ENCODE peak calls at places on chromosomes 7 and 10, in six cellular contexts. One of them, this sample, is unnamed.

GRCh38 chr7:19239951-19240350 is 94.7 kb upstream of the FERD3L start:
- DNase-seq in gastrocnemius medialis: no peak
- DNase-seq in heart left ventricle: no peak
- DNase-seq in IMR-90: no peak
- DNase-seq in tibial nerve: no peak
- DNase-seq in HCT116: no peak
- DNase-seq in this sample: no peak

GRCh38 chr7:78768859-78769258 is 684.6 kb downstream of the MAGI2 start:
- DNase-seq in gastrocnemius medialis: no peak
- DNase-seq in IMR-90: no peak
- DNase-seq in HCT116: no peak
- DNase-seq in tibial nerve: no peak
- DNase-seq in heart left ventricle: no peak
- DNase-seq in this sample: no peak

GRCh38 chr7:90238583-90238982 is 6.4 kb upstream of the CFAP69 start:
- DNase-seq in IMR-90: no peak
- DNase-seq in gastrocnemius medialis: no peak
- DNase-seq in heart left ventricle: no peak
- DNase-seq in HCT116: no peak
- DNase-seq in tibial nerve: no peak
- DNase-seq in this sample: no peak

GRCh38 chr10:19294233-19294632 is 245.6 kb downstream of the MALRD1 start:
- DNase-seq in tibial nerve: no peak
- DNase-seq in HCT116: no peak
- DNase-seq in heart left ventricle: no peak
- DNase-seq in gastrocnemius medialis: no peak
- DNase-seq in IMR-90: no peak
- DNase-seq in this sample: no peak

GRCh38 chr10:122647383-122647968 is 52.2 kb downstream of the C10orf120 start:
- DNase-seq in gastrocnemius medialis: no peak
- DNase-seq in IMR-90: no peak
- DNase-seq in heart left ventricle: no peak
- DNase-seq in HCT116: no peak
- DNase-seq in tibial nerve: no peak
- DNase-seq in this sample: peak

GRCh38 chr7:144024213-144024612 is 24.1 kb downstream of the OR6B1 start:
- DNase-seq in gastrocnemius medialis: no peak
- DNase-seq in heart left ventricle: no peak
- DNase-seq in IMR-90: no peak
- DNase-seq in tibial nerve: no peak
- DNase-seq in HCT116: no peak
- DNase-seq in this sample: no peak

GRCh38 chr7:17444673-17445072 is 146.2 kb downstream of the AHR start:
- DNase-seq in tibial nerve: no peak
- DNase-seq in HCT116: peak
- DNase-seq in heart left ventricle: no peak
- DNase-seq in gastrocnemius medialis: no peak
- DNase-seq in IMR-90: peak
- DNase-seq in this sample: no peak

GRCh38 chr7:82726038-82726800 is 282.6 kb upstream of the CACNA2D1 start:
- DNase-seq in heart left ventricle: no peak
- DNase-seq in IMR-90: no peak
- DNase-seq in tibial nerve: no peak
- DNase-seq in gastrocnemius medialis: no peak
- DNase-seq in HCT116: no peak
- DNase-seq in this sample: no peak

GRCh38 chr7:34747842-34748241 is 89.8 kb downstream of the NPSR1 start:
- DNase-seq in heart left ventricle: no peak
- DNase-seq in HCT116: no peak
- DNase-seq in gastrocnemius medialis: no peak
- DNase-seq in IMR-90: no peak
- DNase-seq in tibial nerve: no peak
- DNase-seq in this sample: no peak

GRCh38 chr10:78207776-78208175 is 174.1 kb downstream of the RPS24 start:
- DNase-seq in heart left ventricle: no peak
- DNase-seq in IMR-90: no peak
- DNase-seq in HCT116: no peak
- DNase-seq in gastrocnemius medialis: no peak
- DNase-seq in tibial nerve: no peak
- DNase-seq in this sample: no peak

GRCh38 chr7:106610996-106611886 is 49.7 kb downstream of the CCDC71L start:
- DNase-seq in HCT116: no peak
- DNase-seq in heart left ventricle: no peak
- DNase-seq in IMR-90: peak
- DNase-seq in tibial nerve: no peak
- DNase-seq in gastrocnemius medialis: no peak
- DNase-seq in this sample: no peak

GRCh38 chr10:88883443-88883799 is 3.4 kb downstream of the STAMBPL1 start:
- DNase-seq in IMR-90: no peak
- DNase-seq in tibial nerve: no peak
- DNase-seq in gastrocnemius medialis: no peak
- DNase-seq in HCT116: no peak
- DNase-seq in heart left ventricle: no peak
- DNase-seq in this sample: no peak

GRCh38 chr10:13776861-13777301 is 190.1 kb downstream of the PRPF18 start:
- DNase-seq in HCT116: no peak
- DNase-seq in gastrocnemius medialis: no peak
- DNase-seq in IMR-90: peak
- DNase-seq in tibial nerve: no peak
- DNase-seq in heart left ventricle: no peak
- DNase-seq in this sample: no peak

GRCh38 chr10:22992075-22992474 is 64.2 kb downstream of the ARMC3 start:
- DNase-seq in HCT116: no peak
- DNase-seq in IMR-90: no peak
- DNase-seq in gastrocnemius medialis: no peak
- DNase-seq in tibial nerve: no peak
- DNase-seq in heart left ventricle: no peak
- DNase-seq in this sample: no peak

GRCh38 chr10:21953585-21954057 is 49.9 kb downstream of the DNAJC1 start:
- DNase-seq in tibial nerve: no peak
- DNase-seq in heart left ventricle: no peak
- DNase-seq in IMR-90: peak
- DNase-seq in HCT116: peak
- DNase-seq in gastrocnemius medialis: no peak
- DNase-seq in this sample: no peak

GRCh38 chr10:31319602-31320178 is 674 bp downstream of the ZEB1 start:
- DNase-seq in heart left ventricle: no peak
- DNase-seq in IMR-90: no peak
- DNase-seq in HCT116: no peak
- DNase-seq in tibial nerve: no peak
- DNase-seq in gastrocnemius medialis: no peak
- DNase-seq in this sample: no peak

GRCh38 chr10:32412499-32412853 is 33.5 kb upstream of the CCDC7 start:
- DNase-seq in tibial nerve: no peak
- DNase-seq in heart left ventricle: no peak
- DNase-seq in IMR-90: peak
- DNase-seq in HCT116: no peak
- DNase-seq in gastrocnemius medialis: no peak
- DNase-seq in this sample: no peak

GRCh38 chr10:113100299-113100680 is 150.2 kb downstream of the TCF7L2 start:
- DNase-seq in heart left ventricle: no peak
- DNase-seq in gastrocnemius medialis: no peak
- DNase-seq in tibial nerve: no peak
- DNase-seq in IMR-90: no peak
- DNase-seq in HCT116: no peak
- DNase-seq in this sample: no peak

GRCh38 chr7:42843209-42843800 is 68.6 kb downstream of the C7orf25 start:
- DNase-seq in heart left ventricle: peak
- DNase-seq in HCT116: peak
- DNase-seq in tibial nerve: peak
- DNase-seq in gastrocnemius medialis: peak
- DNase-seq in IMR-90: peak
- DNase-seq in this sample: peak

GRCh38 chr7:78924581-78924980 is 528.9 kb downstream of the MAGI2 start:
- DNase-seq in gastrocnemius medialis: no peak
- DNase-seq in IMR-90: peak
- DNase-seq in tibial nerve: no peak
- DNase-seq in heart left ventricle: no peak
- DNase-seq in HCT116: peak
- DNase-seq in this sample: no peak

GRCh38 chr7:35584990-35585389 is 109.9 kb downstream of the HERPUD2 start:
- DNase-seq in HCT116: no peak
- DNase-seq in heart left ventricle: no peak
- DNase-seq in IMR-90: no peak
- DNase-seq in tibial nerve: no peak
- DNase-seq in gastrocnemius medialis: no peak
- DNase-seq in this sample: no peak

GRCh38 chr10:75250934-75251333 is 15.2 kb upstream of the COMTD1 start:
- DNase-seq in IMR-90: no peak
- DNase-seq in tibial nerve: no peak
- DNase-seq in HCT116: no peak
- DNase-seq in heart left ventricle: no peak
- DNase-seq in gastrocnemius medialis: no peak
- DNase-seq in this sample: no peak

GRCh38 chr7:107103369-107103768 is 58.9 kb downstream of the PRKAR2B start:
- DNase-seq in HCT116: no peak
- DNase-seq in tibial nerve: no peak
- DNase-seq in IMR-90: peak
- DNase-seq in gastrocnemius medialis: no peak
- DNase-seq in heart left ventricle: no peak
- DNase-seq in this sample: no peak

GRCh38 chr7:99392659-99393362 is 15.6 kb downstream of the PDAP1 start:
- DNase-seq in IMR-90: no peak
- DNase-seq in gastrocnemius medialis: peak
- DNase-seq in heart left ventricle: peak
- DNase-seq in tibial nerve: peak
- DNase-seq in HCT116: no peak
- DNase-seq in this sample: peak

GRCh38 chr10:70761727-70762350 is 23.3 kb downstream of the TBATA start:
- DNase-seq in IMR-90: no peak
- DNase-seq in gastrocnemius medialis: no peak
- DNase-seq in tibial nerve: no peak
- DNase-seq in heart left ventricle: no peak
- DNase-seq in HCT116: no peak
- DNase-seq in this sample: peak

GRCh38 chr10:120963053-120963533 is 111.9 kb downstream of the WDR11 start:
- DNase-seq in gastrocnemius medialis: no peak
- DNase-seq in IMR-90: no peak
- DNase-seq in tibial nerve: no peak
- DNase-seq in heart left ventricle: no peak
- DNase-seq in HCT116: no peak
- DNase-seq in this sample: no peak

GRCh38 chr10:131703941-131704340 is 196.9 kb upstream of the PPP2R2D start:
- DNase-seq in tibial nerve: no peak
- DNase-seq in gastrocnemius medialis: no peak
- DNase-seq in IMR-90: no peak
- DNase-seq in HCT116: no peak
- DNase-seq in heart left ventricle: no peak
- DNase-seq in this sample: no peak

GRCh38 chr7:136523581-136523980 is 344.9 kb upstream of the CHRM2 start:
- DNase-seq in tibial nerve: no peak
- DNase-seq in heart left ventricle: no peak
- DNase-seq in HCT116: no peak
- DNase-seq in gastrocnemius medialis: no peak
- DNase-seq in IMR-90: peak
- DNase-seq in this sample: no peak

GRCh38 chr10:110162749-110163148 is 44.7 kb upstream of the MXI1 start:
- DNase-seq in IMR-90: no peak
- DNase-seq in tibial nerve: no peak
- DNase-seq in HCT116: no peak
- DNase-seq in gastrocnemius medialis: no peak
- DNase-seq in heart left ventricle: no peak
- DNase-seq in this sample: no peak

GRCh38 chr10:129005080-129005479 is 462.0 kb upstream of the MGMT start:
- DNase-seq in tibial nerve: no peak
- DNase-seq in heart left ventricle: no peak
- DNase-seq in HCT116: no peak
- DNase-seq in IMR-90: no peak
- DNase-seq in gastrocnemius medialis: no peak
- DNase-seq in this sample: no peak

GRCh38 chr7:506391-506831 is 13.2 kb downstream of the PDGFA start:
- DNase-seq in gastrocnemius medialis: peak
- DNase-seq in HCT116: no peak
- DNase-seq in heart left ventricle: peak
- DNase-seq in tibial nerve: no peak
- DNase-seq in IMR-90: no peak
- DNase-seq in this sample: peak

GRCh38 chr10:5975641-5976473 is 1.5 kb downstream of the IL15RA start:
- DNase-seq in IMR-90: peak
- DNase-seq in HCT116: no peak
- DNase-seq in heart left ventricle: no peak
- DNase-seq in tibial nerve: peak
- DNase-seq in gastrocnemius medialis: peak
- DNase-seq in this sample: peak
- H3K4me3 ChIP-seq in IMR-90: peak
- H3K4me3 ChIP-seq in HCT116: peak
- H3K4me3 ChIP-seq in heart left ventricle: peak
- H3K4me3 ChIP-seq in tibial nerve: peak
- H3K4me3 ChIP-seq in gastrocnemius medialis: peak
- H3K4me3 ChIP-seq in this sample: peak

GRCh38 chr10:92873029-92873428 is 24.7 kb downstream of the EXOC6 start:
- DNase-seq in gastrocnemius medialis: no peak
- DNase-seq in tibial nerve: no peak
- DNase-seq in IMR-90: no peak
- DNase-seq in heart left ventricle: no peak
- DNase-seq in HCT116: no peak
- DNase-seq in this sample: no peak
- TF ChIP-seq POLR2A in gastrocnemius medialis: no peak
- TF ChIP-seq POLR2A in tibial nerve: no peak
- TF ChIP-seq POLR2A in IMR-90: no peak
- TF ChIP-seq POLR2A in heart left ventricle: no peak
- TF ChIP-seq POLR2A in HCT116: no peak
- TF ChIP-seq POLR2A in this sample: no peak

GRCh38 chr7:105493196-105493927 is 28.7 kb downstream of the PUS7 start:
- DNase-seq in heart left ventricle: no peak
- DNase-seq in HCT116: no peak
- DNase-seq in IMR-90: peak
- DNase-seq in gastrocnemius medialis: no peak
- DNase-seq in tibial nerve: no peak
- DNase-seq in this sample: no peak
- H3K4me3 ChIP-seq in heart left ventricle: no peak
- H3K4me3 ChIP-seq in HCT116: no peak
- H3K4me3 ChIP-seq in IMR-90: no peak
- H3K4me3 ChIP-seq in gastrocnemius medialis: no peak
- H3K4me3 ChIP-seq in tibial nerve: no peak
- H3K4me3 ChIP-seq in this sample: peak

DNA sequence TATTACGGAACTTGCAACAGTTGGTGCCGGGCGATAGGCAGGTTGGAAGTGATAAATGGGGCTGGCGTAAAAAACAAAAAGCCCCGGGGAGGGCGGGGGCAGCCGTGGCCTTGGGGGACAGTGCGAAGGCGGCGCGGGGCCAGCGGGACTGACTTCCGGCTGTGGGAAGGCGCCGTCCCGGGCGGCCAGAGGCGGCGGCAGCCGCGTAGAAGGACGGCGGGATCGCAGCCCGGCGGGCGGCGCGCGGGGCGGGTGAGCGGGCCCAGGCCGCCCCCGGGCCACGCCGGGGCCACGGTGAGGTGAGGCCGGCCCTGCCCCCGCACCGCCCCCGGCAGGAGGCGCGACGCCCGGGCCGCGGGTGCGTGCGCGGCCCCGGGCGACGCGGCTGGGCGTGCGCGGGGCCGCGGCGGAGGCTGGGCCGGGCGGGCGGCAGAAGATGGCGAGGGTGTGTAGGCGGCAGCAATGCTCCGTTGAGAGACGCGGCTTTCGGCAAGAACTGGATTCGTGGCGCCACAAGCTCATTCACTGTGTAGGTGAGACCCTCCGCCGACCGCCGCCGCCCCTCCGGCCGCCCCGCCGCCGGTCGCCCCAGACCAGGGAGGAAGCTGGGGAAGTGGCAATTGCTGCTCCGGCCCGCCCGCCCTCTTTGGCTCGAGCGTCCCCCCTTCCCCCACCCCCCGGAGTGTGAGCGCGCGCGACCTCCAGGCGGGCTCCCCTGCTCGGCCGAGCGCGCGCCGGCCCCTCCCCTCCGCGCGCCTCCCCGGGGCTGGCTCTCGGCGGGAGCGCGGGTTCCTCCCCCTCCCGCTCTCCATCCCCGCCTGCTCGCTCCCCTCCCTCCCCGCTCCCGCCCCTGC is at the start of gene LCOR:
- DNase-seq in IMR-90: peak
- DNase-seq in gastrocnemius medialis: peak
- DNase-seq in heart left ventricle: peak
- DNase-seq in tibial nerve: peak
- DNase-seq in HCT116: peak
- DNase-seq in this sample: peak
- TF ChIP-seq POLR2A in IMR-90: peak
- TF ChIP-seq POLR2A in gastrocnemius medialis: peak
- TF ChIP-seq POLR2A in heart left ventricle: no peak
- TF ChIP-seq POLR2A in tibial nerve: peak
- TF ChIP-seq POLR2A in HCT116: peak
- TF ChIP-seq POLR2A in this sample: peak

This sample was measured in sigmoid colon.